ENCODE peak calls at places on chromosomes 11 and 22, in eight cellular contexts. X is tibial artery, P is A549, J is prostate gland, G is Caco-2, R is BE2C, M is brain microvascular endothelial cell, I is heart right ventricle. E is an unnamed sample.

GRCh38 chr11:118914178-118914918 is 11.4 kb downstream of the BCL9L start:
- DNase-seq in X (no peak), P (no peak), J (peak), G (peak), R (peak), M (no peak), I (no peak), E (no peak)

GRCh38 chr11:33116535-33116934 is 44.7 kb downstream of the CSTF3 start:
- DNase-seq in X (no peak), P (no peak), J (no peak), G (no peak), R (no peak), M (no peak), I (no peak), E (no peak)

GRCh38 chr22:30744224-30744623 is 49.5 kb downstream of the OSBP2 start:
- DNase-seq in X (no peak), P (no peak), J (no peak), G (no peak), R (no peak), M (no peak), I (no peak), E (no peak)

GRCh38 chr11:117187799-117188481 is 9.4 kb downstream of the SIDT2 start:
- DNase-seq in X (peak), P (no peak), J (no peak), G (no peak), R (no peak), M (no peak), I (no peak), E (no peak)

GRCh38 chr11:70095541-70096252 is 17.6 kb downstream of the ANO1 start:
- DNase-seq in X (no peak), P (no peak), J (no peak), G (no peak), R (no peak), M (no peak), I (no peak), E (no peak)

GRCh38 chr11:43835104-43835503 is 45.5 kb upstream of the ALKBH3 start:
- DNase-seq in X (no peak), P (no peak), J (peak), G (no peak), R (peak), M (peak), I (no peak), E (no peak)

GRCh38 chr11:108543316-108543955 is 45.3 kb upstream of the POGLUT3 start:
- DNase-seq in X (no peak), P (no peak), J (no peak), G (no peak), R (no peak), M (no peak), I (no peak), E (no peak)

GRCh38 chr22:45170001-45170466 is 6.3 kb downstream of the NUP50 start:
- DNase-seq in X (no peak), P (no peak), J (no peak), G (peak), R (no peak), M (no peak), I (no peak), E (no peak)

GRCh38 chr11:87819141-87819540 is 356.1 kb downstream of the RAB38 start:
- DNase-seq in X (no peak), P (no peak), J (no peak), G (no peak), R (no peak), M (peak), I (no peak), E (no peak)

GRCh38 chr11:72581067-72581466 is 93.2 kb downstream of the PDE2A start:
- DNase-seq in X (peak), P (no peak), J (no peak), G (no peak), R (no peak), M (no peak), I (no peak), E (no peak)

GRCh38 chr11:122910775-122911174 is 28.2 kb downstream of the JHY start:
- DNase-seq in X (no peak), P (no peak), J (no peak), G (peak), R (no peak), M (peak), I (no peak), E (no peak)

GRCh38 chr11:109130910-109131309 is 291.1 kb upstream of the C11orf87 start:
- DNase-seq in X (no peak), P (no peak), J (no peak), G (no peak), R (no peak), M (no peak), I (no peak), E (no peak)

GRCh38 chr11:2771758-2772466 is 72.1 kb upstream of the KCNQ1OT1 start:
- DNase-seq in X (peak), P (no peak), J (no peak), G (no peak), R (no peak), M (no peak), I (no peak), E (no peak)

GRCh38 chr11:64372802-64373597 is 14.0 kb downstream of the RPS6KA4 start:
- DNase-seq in X (peak), P (peak), J (no peak), G (peak), R (peak), M (no peak), I (no peak), E (no peak)

GRCh38 chr22:29773233-29773632 is 6.1 kb downstream of the UQCR10 start:
- DNase-seq in X (no peak), P (peak), J (no peak), G (no peak), R (no peak), M (no peak), I (no peak), E (no peak)

GRCh38 chr11:120248551-120249278 is 8.8 kb downstream of the POU2F3 start:
- DNase-seq in X (no peak), P (no peak), J (no peak), G (no peak), R (no peak), M (no peak), I (no peak), E (no peak)

GRCh38 chr22:45518580-45518991 is 15.9 kb downstream of the FBLN1 start:
- DNase-seq in X (no peak), P (no peak), J (no peak), G (no peak), R (no peak), M (no peak), I (no peak), E (no peak)

GRCh38 chr11:94194712-94195111 is 66.1 kb downstream of the PANX1 start:
- DNase-seq in X (no peak), P (no peak), J (no peak), G (no peak), R (no peak), M (no peak), I (no peak), E (no peak)

GRCh38 chr22:30694638-30695350 is at the start of gene OSBP2:
- DNase-seq in X (peak), P (no peak), J (peak), G (peak), R (peak), M (no peak), I (peak), E (no peak)

GRCh38 chr22:27405672-27406388 is 395.7 kb downstream of the MN1 start:
- DNase-seq in X (peak), P (peak), J (peak), G (peak), R (peak), M (no peak), I (peak), E (no peak)

GRCh38 chr22:36913431-36914382 is at the start of gene CSF2RB:
- DNase-seq in X (peak), P (no peak), J (no peak), G (no peak), R (no peak), M (no peak), I (no peak), E (no peak)
- H3K4me3 ChIP-seq in X (peak), P (no peak), J (no peak), G (no peak), R (no peak), M (no peak), I (peak), E (no peak)

DNA sequence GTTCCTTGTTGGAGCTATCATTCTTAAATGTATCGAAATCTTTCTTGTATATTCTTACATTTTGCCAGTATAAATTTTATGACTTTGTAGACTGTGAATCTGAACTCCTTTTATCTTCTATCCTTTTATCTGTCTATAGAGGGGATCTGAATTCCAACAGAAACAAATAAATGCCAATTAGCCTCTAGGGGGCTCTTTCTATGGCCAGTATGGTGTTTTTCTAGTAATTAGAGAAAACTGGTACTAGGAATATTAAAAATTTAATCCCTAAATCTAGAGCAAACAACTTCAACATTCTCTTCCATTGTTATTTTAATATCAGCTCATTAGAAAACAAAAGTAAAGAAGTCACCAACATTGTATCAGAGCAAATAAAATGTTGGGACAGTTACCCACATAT is 21.5 kb upstream of the CAT start:
- DNase-seq in X (no peak), P (no peak), J (no peak), G (no peak), R (no peak), M (no peak), I (no peak), E (no peak)
- TF ChIP-seq CTCF in X (no peak), P (no peak), J (no peak), G (no peak), R (no peak), M (peak), I (no peak), E (no peak)

DNA sequence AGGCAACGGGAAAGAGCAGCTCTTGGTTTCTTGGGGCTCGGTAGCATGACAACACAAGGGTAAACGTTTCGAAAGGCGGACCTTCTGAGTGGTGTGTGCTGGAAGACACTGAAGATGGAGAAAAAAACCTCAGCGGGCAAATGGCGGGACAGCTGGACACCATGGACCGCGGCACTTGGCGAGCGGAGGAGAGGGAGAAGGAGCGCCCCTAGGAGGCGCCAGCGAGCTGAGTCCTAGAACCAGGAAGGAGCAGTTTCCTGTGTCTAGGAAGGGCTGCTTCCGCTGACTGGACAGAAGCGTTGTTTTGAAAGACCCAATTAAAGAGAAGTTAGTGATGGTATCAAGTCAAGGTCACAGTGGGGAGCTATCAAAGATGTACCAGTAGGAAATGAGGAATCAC is 44.0 kb upstream of the OPCML start:
- DNase-seq in X (no peak), P (no peak), J (no peak), G (no peak), R (peak), M (no peak), I (peak), E (no peak)
- H3K4me3 ChIP-seq in X (no peak), P (no peak), J (no peak), G (no peak), R (no peak), M (no peak), I (no peak), E (no peak)

GRCh38 chr22:50286275-50286674 is 16.1 kb upstream of the MAPK11 start:
- DNase-seq in X (no peak), P (no peak), J (no peak), G (no peak), R (no peak), M (no peak), I (no peak), E (no peak)

GRCh38 chr22:50284479-50284878 is 14.3 kb upstream of the MAPK11 start:
- DNase-seq in X (no peak), P (no peak), J (no peak), G (no peak), R (no peak), M (no peak), I (no peak), E (no peak)

GRCh38 chr22:50285568-50286229 is 15.5 kb upstream of the MAPK11 start:
- DNase-seq in X (no peak), P (no peak), J (no peak), G (no peak), R (no peak), M (no peak), I (no peak), E (no peak)

GRCh38 chr22:50287731-50288130 is 17.6 kb upstream of the MAPK11 start:
- DNase-seq in X (no peak), P (no peak), J (no peak), G (no peak), R (no peak), M (no peak), I (no peak), E (no peak)

GRCh38 chr22:50286701-50287318 is 16.6 kb upstream of the MAPK11 start:
- DNase-seq in X (no peak), P (no peak), J (no peak), G (no peak), R (no peak), M (no peak), I (no peak), E (no peak)
- TF ChIP-seq CTCF in X (no peak), P (no peak), J (no peak), G (no peak), R (no peak), M (no peak), I (no peak), E (no peak)

DNA sequence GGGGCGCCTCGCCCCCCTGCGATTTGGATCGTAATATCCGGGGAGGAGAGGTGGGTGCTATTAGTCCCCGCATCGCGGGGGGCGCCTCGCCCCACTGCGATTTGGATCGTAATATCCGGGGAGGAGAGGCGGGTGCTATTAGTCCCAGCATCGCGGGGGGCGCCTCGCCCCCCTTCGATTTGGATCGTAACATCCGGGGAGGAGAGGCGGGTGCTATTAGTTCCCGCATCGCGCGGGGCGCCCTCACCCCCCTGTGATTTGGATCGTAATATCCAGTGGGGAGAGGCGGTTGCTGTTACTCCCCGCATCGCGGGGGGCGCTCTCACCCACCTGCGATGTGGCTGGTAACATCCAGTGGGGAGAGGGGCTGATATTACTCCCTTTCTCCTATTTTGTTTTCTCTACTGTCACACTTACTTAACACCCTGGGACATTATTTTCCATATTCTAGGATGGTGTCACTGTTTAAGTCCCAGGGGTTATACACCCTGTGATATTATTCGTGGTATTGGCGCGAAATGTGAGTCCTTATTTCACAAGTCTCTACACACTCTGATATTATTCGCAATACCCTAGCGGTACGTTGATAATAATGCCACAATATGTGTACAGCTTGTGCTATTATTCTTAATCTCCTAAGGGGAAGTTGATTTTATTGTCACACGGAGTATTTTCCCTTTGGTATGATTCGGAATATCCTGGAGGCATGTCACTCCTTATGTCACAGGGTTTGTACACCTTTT is 57.8 kb upstream of the ALDH3B2 start:
- DNase-seq in X (no peak), P (peak), J (no peak), G (no peak), R (peak), M (no peak), I (no peak), E (no peak)
- H3K4me3 ChIP-seq in X (no peak), P (peak), J (no peak), G (no peak), R (peak), M (no peak), I (no peak), E (no peak)

GRCh38 chr11:126311464-126312291 is 7.8 kb downstream of the DCPS start:
- DNase-seq in X (no peak), P (no peak), J (no peak), G (no peak), R (no peak), M (no peak), I (no peak), E (no peak)
- TF ChIP-seq CTCF in X (no peak), P (no peak), J (no peak), G (no peak), R (no peak), M (no peak), I (no peak), E (no peak)

GRCh38 chr22:26170795-26171194 is 1.5 kb downstream of the SEZ6L start:
- DNase-seq in X (no peak), P (no peak), J (no peak), G (peak), R (peak), M (no peak), I (peak), E (no peak)

GRCh38 chr22:26168199-26168915 is 905 bp upstream of the SEZ6L start:
- DNase-seq in X (no peak), P (no peak), J (no peak), G (no peak), R (peak), M (no peak), I (no peak), E (no peak)

GRCh38 chr22:26169312-26170111 is at the start of gene SEZ6L:
- DNase-seq in X (peak), P (no peak), J (no peak), G (no peak), R (peak), M (no peak), I (peak), E (no peak)

GRCh38 chr22:26168934-26169311 is 339 bp upstream of the SEZ6L start:
- DNase-seq in X (no peak), P (no peak), J (no peak), G (no peak), R (no peak), M (no peak), I (no peak), E (no peak)

GRCh38 chr22:26170112-26170492 is 840 bp downstream of the SEZ6L start:
- DNase-seq in X (no peak), P (no peak), J (no peak), G (no peak), R (peak), M (no peak), I (no peak), E (no peak)
- H3K4me3 ChIP-seq in X (peak), P (no peak), J (no peak), G (no peak), R (peak), M (no peak), I (peak), E (peak)